ENCODE peak calls at places on chromosome 18, in five cellular contexts. C, T, V, W and E are unnamed samples.

GRCh38 chr18:59719533-59720325 is 22.5 kb upstream of the CCBE1 start:
- DNase-seq in T (no peak), W (no peak), C (no peak), V (no peak), E (no peak)

GRCh38 chr18:21146016-21146415 is 34.4 kb upstream of the ROCK1 start:
- DNase-seq in C (no peak), T (no peak), W (no peak), V (no peak), E (no peak)

GRCh38 chr18:45852631-45853030 is 27.2 kb downstream of the SIGLEC15 start:
- DNase-seq in C (no peak), T (no peak), W (no peak), V (no peak), E (no peak)

GRCh38 chr18:69490813-69491212 is 90.1 kb downstream of the DOK6 start:
- DNase-seq in C (no peak), T (no peak), W (no peak), V (no peak), E (no peak)

GRCh38 chr18:68494802-68495560 is 219.9 kb downstream of the TMX3 start:
- DNase-seq in C (no peak), W (no peak), T (no peak), V (no peak), E (no peak)

GRCh38 chr18:41537666-41538065 is 417.4 kb upstream of the PIK3C3 start:
- DNase-seq in T (no peak), W (no peak), V (no peak), C (no peak), E (no peak)

GRCh38 chr18:13572148-13572547 is 154.2 kb downstream of the FAM210A start:
- DNase-seq in W (no peak), C (no peak), V (no peak), T (no peak), E (no peak)

GRCh38 chr18:64618390-64618789 is 469.5 kb upstream of the LINC00305 start:
- DNase-seq in T (peak; percentile 21), C (no peak), W (no peak), V (no peak), E (no peak)

GRCh38 chr18:42086288-42086687 is 131.3 kb downstream of the PIK3C3 start:
- DNase-seq in V (no peak), W (no peak), T (no peak), C (no peak), E (peak; percentile 73)

GRCh38 chr18:52341617-52342381 is 1.8 kb downstream of the DCC start:
- DNase-seq in C (no peak), V (no peak), T (no peak), W (peak; percentile 56), E (no peak)

GRCh38 chr18:36315736-36316135 is 18.2 kb downstream of the FHOD3 start:
- DNase-seq in T (no peak), C (no peak), W (no peak), V (no peak), E (peak; percentile 70)
- H3K27ac ChIP-seq in T (no peak overlapping the region), C (no peak overlapping the region), W (no peak overlapping the region), V (no peak overlapping the region), E (peak overlapping the region; percentile 83)

GRCh38 chr18:44589709-44590108 is 91.0 kb upstream of the SETBP1 start:
- DNase-seq in C (no peak), T (no peak), W (no peak), V (no peak), E (no peak)
- H3K27ac ChIP-seq in C (no peak overlapping the region), T (no peak overlapping the region), W (no peak overlapping the region), V (peak overlapping the region; percentile 63), E (no peak overlapping the region)

DNA sequence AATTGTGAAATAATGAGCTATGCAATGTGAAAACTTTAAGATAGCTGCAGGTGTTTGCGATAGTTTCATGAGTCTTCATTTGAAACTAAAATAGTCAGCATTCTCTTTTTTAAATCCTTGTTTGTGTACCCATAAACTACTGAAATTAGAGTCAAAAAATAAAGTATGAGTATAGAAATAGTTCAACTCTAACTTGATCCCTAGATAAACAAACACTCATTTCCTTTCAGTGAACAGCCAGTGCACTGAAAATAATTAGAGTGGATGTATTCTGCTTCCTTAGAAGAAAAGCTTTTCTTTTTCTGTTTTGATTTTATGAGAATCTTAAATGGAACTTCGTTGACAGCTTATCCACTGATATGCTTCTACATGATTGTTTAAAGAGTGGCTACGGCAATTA is 1033.4 kb downstream of the SOCS6 start:
- DNase-seq in C (no peak), W (no peak), T (no peak), V (no peak), E (no peak)
- H3K27ac ChIP-seq in C (no peak overlapping the region), W (no peak overlapping the region), T (no peak overlapping the region), V (no peak overlapping the region), E (no peak overlapping the region)

GRCh38 chr18:31634331-31634713 is 42.6 kb downstream of the TTR start:
- DNase-seq in V (no peak), T (no peak), W (no peak), C (no peak), E (no peak)

GRCh38 chr18:31632356-31632755 is 40.7 kb downstream of the TTR start:
- DNase-seq in C (no peak), W (no peak), V (no peak), T (no peak), E (no peak)

GRCh38 chr18:31631526-31631925 is 39.8 kb downstream of the TTR start:
- DNase-seq in C (no peak), W (no peak), T (no peak), V (no peak), E (no peak)

GRCh38 chr18:31633416-31634330 is 42.0 kb downstream of the TTR start:
- DNase-seq in T (no peak), C (no peak), V (no peak), W (no peak), E (no peak)

GRCh38 chr18:31630549-31630948 is 38.9 kb downstream of the TTR start:
- DNase-seq in T (no peak), C (no peak), V (no peak), W (no peak), E (no peak)
- H3K27ac ChIP-seq in T (no peak overlapping the region), C (no peak overlapping the region), V (no peak overlapping the region), W (no peak overlapping the region), E (no peak overlapping the region)

DNA sequence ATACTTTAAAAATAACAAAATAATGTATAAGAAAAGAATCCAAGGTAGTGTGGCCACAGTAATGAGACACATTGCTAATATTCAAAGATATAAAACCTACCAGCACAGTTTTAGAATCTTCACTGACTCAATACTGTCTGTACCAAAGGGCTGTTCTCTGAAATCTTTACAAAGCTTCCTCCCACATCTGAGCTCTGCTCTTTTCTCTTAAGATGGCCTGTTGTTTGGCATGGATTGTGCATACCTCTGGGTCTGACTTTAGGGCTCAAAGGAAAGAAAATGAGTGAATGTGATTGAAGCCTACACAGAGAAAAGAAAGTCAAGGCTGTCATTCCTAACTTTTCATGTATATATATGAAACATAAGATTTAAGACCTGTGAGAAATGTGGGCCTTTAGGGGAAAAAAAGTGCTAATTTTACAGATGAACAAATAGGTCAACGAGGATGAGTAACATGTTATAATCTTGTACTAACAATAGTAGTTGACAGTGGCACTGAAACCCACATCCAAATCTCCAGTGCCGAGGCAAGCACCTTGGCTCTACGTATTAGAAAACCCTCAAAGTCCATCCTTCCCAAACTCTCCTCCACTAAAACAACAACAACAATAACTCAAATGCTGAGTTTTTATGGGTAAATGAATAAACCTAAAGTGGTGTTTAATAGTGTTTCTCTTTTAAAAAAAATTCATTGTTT is 114.2 kb downstream of the ZNF521 start:
- DNase-seq in T (no peak), V (no peak), C (no peak), W (no peak), E (no peak)
- H3K27ac ChIP-seq in T (no peak overlapping the region), V (no peak overlapping the region), C (no peak overlapping the region), W (no peak overlapping the region), E (no peak overlapping the region)

GRCh38 chr18:80040515-80040914 is 6.3 kb downstream of the RBFA start:
- DNase-seq in T (no peak), C (no peak), V (no peak), W (no peak), E (no peak)

GRCh38 chr18:80044072-80044471 is 9.8 kb downstream of the RBFA start:
- DNase-seq in C (no peak), T (no peak), V (no peak), W (no peak), E (no peak)

GRCh38 chr18:80037869-80038630 is 3.8 kb downstream of the RBFA start:
- DNase-seq in W (no peak), T (no peak), V (no peak), C (no peak), E (no peak)

GRCh38 chr18:80042785-80043184 is 8.6 kb downstream of the RBFA start:
- DNase-seq in W (no peak), V (no peak), T (no peak), C (no peak), E (no peak)

DNA sequence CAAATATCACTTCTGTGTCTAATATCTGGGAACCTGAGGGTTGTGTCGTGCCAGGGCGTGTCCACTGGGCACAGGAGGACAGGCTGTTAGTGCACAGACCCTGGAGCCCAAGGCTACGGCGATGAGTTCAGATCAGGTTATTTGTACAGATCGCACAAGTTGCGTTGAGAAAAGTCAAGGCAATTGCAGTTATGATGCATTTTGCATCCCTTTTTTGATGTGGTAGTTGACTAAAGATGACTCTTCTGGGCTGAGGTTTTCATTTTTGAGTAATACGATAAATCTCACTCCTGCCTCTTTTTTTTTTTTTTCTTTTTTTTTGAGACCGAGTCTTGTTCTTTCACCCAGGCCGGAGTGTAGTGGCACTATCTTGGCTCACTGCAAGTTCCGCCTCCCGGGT is 7.2 kb downstream of the RBFA start:
- DNase-seq in C (no peak), V (no peak), T (no peak), W (no peak), E (no peak)
- H3K27ac ChIP-seq in C (no peak overlapping the region), V (no peak overlapping the region), T (no peak overlapping the region), W (no peak overlapping the region), E (no peak overlapping the region)

GRCh38 chr18:26424428-26425147 is 123.8 kb downstream of the KCTD1 start:
- DNase-seq in W (no peak), T (no peak), V (no peak), C (no peak), E (no peak)
- H3K27ac ChIP-seq in W (no peak overlapping the region), T (no peak overlapping the region), V (no peak overlapping the region), C (no peak overlapping the region), E (no peak overlapping the region)

DNA sequence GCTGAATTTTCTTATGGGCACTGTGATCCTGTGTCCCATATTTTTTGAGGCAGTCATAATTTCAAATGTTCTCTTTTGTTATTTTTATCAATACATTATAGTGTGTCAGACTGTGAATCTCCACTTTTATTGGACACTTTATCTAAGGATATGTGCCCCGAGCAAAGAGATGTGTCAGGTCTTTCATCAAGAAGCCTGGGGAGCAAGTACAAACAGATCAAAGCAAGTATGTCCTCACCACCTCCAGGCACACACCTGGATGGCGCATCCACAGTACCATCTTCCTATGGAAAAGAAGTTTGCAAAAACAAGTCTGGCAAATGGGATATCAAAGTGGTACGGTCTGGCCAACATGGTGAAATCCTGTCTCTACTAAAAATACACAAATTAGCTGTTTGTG is 81.0 kb upstream of the ZNF236 start:
- DNase-seq in T (no peak), W (no peak), C (no peak), V (no peak), E (no peak)
- H3K27ac ChIP-seq in T (no peak overlapping the region), W (no peak overlapping the region), C (no peak overlapping the region), V (no peak overlapping the region), E (no peak overlapping the region)

GRCh38 chr18:2848145-2848878 is 1.5 kb downstream of the EMILIN2 start:
- DNase-seq in W (peak; percentile 12), V (no peak), T (no peak), C (no peak), E (no peak)
- H3K27ac ChIP-seq in W (no peak overlapping the region), V (peak overlapping the region; percentile 88), T (no peak overlapping the region), C (no peak overlapping the region), E (peak overlapping the region; percentile 57)

GRCh38 chr18:34158881-34159690 is 65.6 kb downstream of the NOL4 start:
- DNase-seq in V (no peak), C (no peak), W (peak; percentile 73), T (peak; percentile 17), E (peak; percentile 40)

GRCh38 chr18:34159691-34160185 is 65.0 kb downstream of the NOL4 start:
- DNase-seq in V (no peak), W (no peak), T (no peak), C (no peak), E (no peak)
- H3K27ac ChIP-seq in V (no peak overlapping the region), W (no peak overlapping the region), T (no peak overlapping the region), C (no peak overlapping the region), E (peak overlapping the region; percentile 72)